ENCODE peak calls at places on chromosomes 5 and 9, in nine cellular contexts. W is stimulated activated CD4-positive, alpha-beta T cell treated with anti-CD3 and anti-CD28 coated beads, Interleukin-2, amount 100 ng/mL, for 48 hours; O is nephron progenitor cell; Y is NCI-H524 treated with DMSO at 0.1 percent for 48 hours; R is H9; A is activated T-helper 1 cell treated with Interleukin-2 at 50 U/mL for 16 hours; P is NCI-H187 treated with DMSO at 0.1 percent for 48 hours; V is GM06990; K is HTR-8/SVneo. I is an unnamed sample.

GRCh38 chr9:83007521-83008300 is 55.2 kb downstream of the RASEF start:
- DNase-seq in K (no peak), Y (no peak), A (no peak), V (no peak), O (no peak), W (no peak), P (no peak), R (peak), I (no peak)

GRCh38 chr9:79868532-79869189 is 296.9 kb downstream of the TLE4 start:
- DNase-seq in O (no peak), R (no peak), V (no peak), A (no peak), P (no peak), Y (no peak), W (no peak), K (no peak), I (no peak)

GRCh38 chr5:54013556-54014157 is 296.7 kb downstream of the ARL15 start:
- DNase-seq in A (no peak), O (no peak), R (no peak), W (peak), V (no peak), Y (no peak), P (no peak), K (peak), I (no peak)

GRCh38 chr5:411728-412127 is 31.2 kb upstream of the EXOC3 start:
- DNase-seq in W (no peak), K (no peak), A (no peak), R (no peak), V (no peak), P (no peak), Y (no peak), O (no peak), I (no peak)

GRCh38 chr5:128350705-128351104 is 187.3 kb downstream of the FBN2 start:
- DNase-seq in R (no peak), K (no peak), Y (no peak), P (no peak), W (no peak), V (no peak), O (no peak), A (no peak), I (no peak)

GRCh38 chr9:99336531-99336930 is 114.4 kb downstream of the SEC61B start:
- DNase-seq in Y (no peak), W (no peak), P (no peak), O (no peak), V (no peak), A (no peak), R (no peak), K (no peak), I (no peak)

GRCh38 chr5:32551865-32552264 is 33.5 kb upstream of the SUB1 start:
- DNase-seq in O (no peak), V (no peak), R (no peak), A (no peak), P (no peak), K (no peak), W (no peak), Y (no peak), I (no peak)

GRCh38 chr9:88646539-88646938 is 111.6 kb downstream of the NXNL2 start:
- DNase-seq in Y (no peak), O (no peak), V (no peak), R (no peak), K (no peak), A (no peak), W (no peak), P (no peak), I (no peak)

GRCh38 chr5:167244583-167244982 is 1046.9 kb upstream of the WWC1 start:
- DNase-seq in R (peak), Y (peak), W (no peak), V (no peak), O (peak), P (no peak), A (no peak), K (peak), I (no peak)

GRCh38 chr5:19577882-19578281 is 410.1 kb downstream of the CDH18 start:
- DNase-seq in Y (no peak), P (no peak), A (no peak), K (no peak), V (no peak), R (no peak), W (no peak), O (no peak), I (no peak)

GRCh38 chr9:81372628-81373191 is 316.6 kb downstream of the TLE1 start:
- DNase-seq in P (no peak), W (no peak), K (no peak), V (no peak), Y (no peak), A (no peak), O (no peak), R (no peak), I (no peak)

GRCh38 chr9:105964171-105964570 is 269.8 kb downstream of the TMEM38B start:
- DNase-seq in O (no peak), P (no peak), K (no peak), A (no peak), Y (no peak), V (no peak), R (no peak), W (no peak), I (no peak)

GRCh38 chr9:113941056-113941455 is 64.9 kb downstream of the ZNF618 start:
- DNase-seq in P (no peak), V (no peak), K (no peak), A (no peak), R (no peak), O (no peak), Y (no peak), W (no peak), I (no peak)

GRCh38 chr5:158451203-158451982 is 592.4 kb upstream of the CLINT1 start:
- DNase-seq in V (no peak), P (no peak), W (no peak), R (no peak), Y (no peak), K (no peak), A (no peak), O (no peak), I (no peak)

GRCh38 chr9:77005216-77005615 is 14.2 kb upstream of the FOXB2 start:
- DNase-seq in O (no peak), A (no peak), R (no peak), P (no peak), W (no peak), K (no peak), V (no peak), Y (no peak), I (no peak)

GRCh38 chr9:136700309-136700708 is 12.1 kb upstream of the DIPK1B start:
- DNase-seq in R (no peak), A (no peak), P (no peak), O (no peak), K (no peak), W (no peak), V (no peak), Y (no peak), I (no peak)

GRCh38 chr9:101421653-101422065 is 13.9 kb downstream of the ALDOB start:
- DNase-seq in P (no peak), A (no peak), W (no peak), O (no peak), V (no peak), R (no peak), K (no peak), Y (no peak), I (no peak)

GRCh38 chr5:134110382-134110781 is 4.1 kb upstream of the TCF7 start:
- DNase-seq in R (no peak), P (no peak), O (no peak), K (no peak), V (no peak), A (no peak), Y (no peak), W (no peak), I (no peak)

GRCh38 chr9:71694332-71694731 is 74.0 kb downstream of the CEMIP2 start:
- DNase-seq in V (no peak), K (no peak), W (no peak), A (no peak), Y (no peak), R (no peak), O (no peak), P (no peak), I (no peak)

GRCh38 chr9:77883846-77884771 is 147.5 kb downstream of the GNAQ start:
- DNase-seq in A (no peak), V (no peak), O (no peak), W (no peak), Y (no peak), P (no peak), R (no peak), K (peak), I (no peak)

GRCh38 chr5:157689942-157690689 is 18.8 kb downstream of the C5orf52 start:
- DNase-seq in W (peak), Y (no peak), K (no peak), O (no peak), V (peak), A (peak), P (no peak), R (peak), I (no peak)

GRCh38 chr5:65086234-65086886 is 317.6 kb downstream of the CWC27 start:
- DNase-seq in O (peak), A (no peak), K (no peak), V (no peak), R (no peak), W (no peak), Y (no peak), P (no peak), I (no peak)

GRCh38 chr5:137778772-137779564 is 24.8 kb upstream of the HNRNPA0 start:
- DNase-seq in O (no peak), Y (peak), W (no peak), V (no peak), K (peak), A (no peak), R (no peak), P (no peak), I (no peak)

GRCh38 chr5:20601678-20602100 is 613.7 kb upstream of the CDH18 start:
- DNase-seq in P (no peak), Y (peak), O (no peak), V (no peak), R (peak), K (no peak), A (no peak), W (no peak), I (no peak)

GRCh38 chr5:159057426-159057825 is 42.3 kb downstream of the EBF1 start:
- DNase-seq in O (no peak), W (no peak), R (no peak), P (no peak), V (no peak), Y (no peak), K (no peak), A (no peak), I (no peak)

GRCh38 chr5:31364881-31365636 is 166.8 kb downstream of the DROSHA start:
- DNase-seq in K (no peak), A (no peak), R (no peak), P (no peak), O (no peak), V (no peak), W (no peak), Y (no peak), I (no peak)

GRCh38 chr5:180922932-180923331 is 24.0 kb downstream of the BTNL8 start:
- DNase-seq in P (no peak), O (no peak), W (no peak), V (no peak), A (no peak), R (no peak), K (no peak), Y (no peak), I (no peak)

GRCh38 chr5:177475563-177476427 is 2.4 kb upstream of the DBN1 start:
- DNase-seq in O (no peak), P (no peak), V (no peak), W (no peak), A (no peak), Y (no peak), K (no peak), R (no peak), I (no peak)

GRCh38 chr9:9437641-9438040 is 1175.2 kb downstream of the PTPRD start:
- DNase-seq in A (no peak), V (no peak), K (no peak), P (no peak), O (no peak), W (no peak), Y (no peak), R (no peak), I (no peak)

GRCh38 chr5:16889972-16890519 is 46.0 kb downstream of the MYO10 start:
- DNase-seq in K (no peak), Y (no peak), P (no peak), V (no peak), A (no peak), R (no peak), O (no peak), W (no peak), I (no peak)